ENCODE peak calls at places on chromosomes 11 and 22, in nine cellular contexts. A is neural crest cell; U is NAMALWA; G is astrocyte of the cerebellum; H is Peyer's patch; M is activated CD8-positive, alpha-beta memory T cell treated with anti-CD3 and anti-CD28 coated beads for 1 hour; Y is AG20443; R is left lobe of liver; D is adrenal gland. K is an unnamed sample.

GRCh38 chr11:127217941-127218615 is 217.5 kb upstream of the KIRREL3 start:
- DNase-seq in D (no peak), Y (no peak), M (no peak), G (no peak), U (no peak), A (no peak), R (no peak), H (no peak), K (no peak)

GRCh38 chr11:17224727-17225126 is 16.9 kb upstream of the PIK3C2A start:
- DNase-seq in D (no peak), M (no peak), R (no peak), H (no peak), Y (no peak), A (no peak), G (no peak), U (no peak), K (no peak)

GRCh38 chr22:24758164-24758799 is 16.2 kb downstream of the PIWIL3 start:
- DNase-seq in Y (peak; percentile 52), D (peak; percentile 72), U (peak; percentile 68), R (no peak), M (peak; percentile 28), H (no peak), A (peak; percentile 61), G (peak; percentile 31), K (peak; percentile 37)

GRCh38 chr11:43942651-43943356 is 367 bp downstream of the C11orf96 start:
- DNase-seq in U (no peak), D (peak; percentile 68), M (no peak), H (no peak), R (no peak), A (no peak), Y (peak; percentile 49), G (no peak), K (peak; percentile 56)

GRCh38 chr11:68841718-68842426 is at the start of gene CPT1A:
- DNase-seq in M (peak; percentile 58), R (peak; percentile 86), A (peak; percentile 39), Y (peak; percentile 94), U (peak; percentile 50), D (peak; percentile 80), H (peak; percentile 91), G (no peak), K (peak; percentile 92)

GRCh38 chr11:117851852-117852251 is 24.6 kb downstream of the FXYD6 start:
- DNase-seq in H (no peak), R (peak; percentile 39), Y (no peak), D (peak; percentile 56), M (no peak), A (no peak), G (peak; percentile 5), U (no peak), K (no peak)

GRCh38 chr11:11672101-11672500 is 50.3 kb upstream of the GALNT18 start:
- DNase-seq in U (no peak), Y (no peak), H (no peak), A (no peak), M (no peak), G (no peak), D (no peak), R (no peak), K (no peak)

GRCh38 chr22:30605449-30606110 is 1.4 kb upstream of the TCN2 start:
- DNase-seq in M (no peak), G (no peak), H (peak; percentile 68), U (peak; percentile 74), D (peak; percentile 77), A (peak; percentile 48), Y (peak; percentile 71), R (no peak), K (peak; percentile 66)

GRCh38 chr11:11983427-11983826 is 25.0 kb downstream of the DKK3 start:
- DNase-seq in A (no peak), U (no peak), R (no peak), D (no peak), Y (no peak), G (no peak), H (no peak), M (no peak), K (no peak)

GRCh38 chr22:48053973-48054372 is 1291.5 kb downstream of the TBC1D22A start:
- DNase-seq in D (peak; percentile 9), Y (no peak), H (no peak), R (peak; percentile 22), A (no peak), G (no peak), M (no peak), U (no peak), K (no peak)

GRCh38 chr11:67059671-67060070 is 3.0 kb downstream of the RHOD start:
- DNase-seq in M (no peak), A (no peak), D (no peak), U (no peak), H (no peak), G (no peak), Y (no peak), R (peak; percentile 45), K (no peak)

K was measured in hepatic stellate cell.